ENCODE peak calls at places on chromosome 4, in five cellular contexts. Q is IMR-90, J is tibial nerve, Y is ovary, V is right lobe of liver. W is an unnamed sample.

GRCh38 chr4:103150677-103151076 is 47.5 kb downstream of the CENPE start:
- DNase-seq in Q (peak), J (no peak), Y (no peak), V (no peak), W (no peak)

GRCh38 chr4:94525993-94526740 is 74.4 kb downstream of the PDLIM5 start:
- DNase-seq in Q (peak), J (no peak), Y (no peak), V (no peak), W (no peak)

GRCh38 chr4:117796677-117797076 is 237.6 kb upstream of the NDST3 start:
- DNase-seq in Q (no peak), J (no peak), Y (no peak), V (no peak), W (no peak)

GRCh38 chr4:72302981-72303704 is 265.9 kb downstream of the ADAMTS3 start:
- DNase-seq in Q (peak), J (peak), Y (no peak), V (no peak), W (no peak)

GRCh38 chr4:129064717-129065116 is 28.6 kb downstream of the SCLT1 start:
- DNase-seq in Q (peak), J (no peak), Y (no peak), V (no peak), W (no peak)

GRCh38 chr4:114497116-114497515 is 101.5 kb upstream of the UGT8 start:
- DNase-seq in Q (no peak), J (no peak), Y (no peak), V (no peak), W (no peak)

GRCh38 chr4:139655116-139655515 is 10.5 kb upstream of the MGST2 start:
- DNase-seq in Q (peak), J (no peak), Y (no peak), V (no peak), W (no peak)

GRCh38 chr4:112916868-112917267 is 132.6 kb upstream of the ANK2 start:
- DNase-seq in Q (peak), J (no peak), Y (no peak), V (no peak), W (no peak)

GRCh38 chr4:107035711-107036601 is at the start of gene DKK2:
- DNase-seq in Q (peak), J (peak), Y (peak), V (no peak), W (peak)

GRCh38 chr4:101678180-101678579 is 112.3 kb upstream of the BANK1 start:
- DNase-seq in Q (no peak), J (no peak), Y (no peak), V (no peak), W (no peak)

GRCh38 chr4:111641813-111642579 is 503.3 kb upstream of the FAM241A start:
- DNase-seq in Q (peak), J (peak), Y (no peak), V (peak), W (peak)

GRCh38 chr4:182225257-182225852 is 17.8 kb upstream of the TENM3 start:
- DNase-seq in Q (no peak), J (no peak), Y (no peak), V (no peak), W (no peak)

GRCh38 chr4:22911285-22911684 is 218.5 kb downstream of the GBA3 start:
- DNase-seq in Q (no peak), J (no peak), Y (no peak), V (no peak), W (no peak)

GRCh38 chr4:74536557-74536956 is 91.6 kb downstream of the AREG start:
- DNase-seq in Q (no peak), J (no peak), Y (no peak), V (no peak), W (no peak)

GRCh38 chr4:17758459-17758858 is 23.0 kb downstream of the FAM184B start:
- DNase-seq in Q (no peak), J (no peak), Y (no peak), V (no peak), W (no peak)

GRCh38 chr4:40630335-40631021 is 814 bp upstream of the RBM47 start:
- DNase-seq in Q (no peak), J (peak), Y (peak), V (peak), W (peak)

GRCh38 chr4:163193717-163194116 is 27.0 kb upstream of the NAF1 start:
- DNase-seq in Q (no peak), J (no peak), Y (no peak), V (no peak), W (no peak)

GRCh38 chr4:175422331-175422730 is 389.7 kb downstream of the GPM6A start:
- DNase-seq in Q (peak), J (no peak), Y (no peak), V (no peak), W (no peak)

GRCh38 chr4:124480061-124480460 is 232.5 kb downstream of the ANKRD50 start:
- DNase-seq in Q (no peak), J (no peak), Y (no peak), V (no peak), W (no peak)

GRCh38 chr4:17336524-17336941 is 175.4 kb downstream of the QDPR start:
- DNase-seq in Q (peak), J (no peak), Y (peak), V (peak), W (no peak)

GRCh38 chr4:96380106-96380505 is 540.2 kb downstream of the PDHA2 start:
- DNase-seq in Q (no peak), J (no peak), Y (no peak), V (no peak), W (no peak)

GRCh38 chr4:5888706-5889696 is 3.9 kb downstream of the CRMP1 start:
- DNase-seq in Q (no peak), J (no peak), Y (no peak), V (no peak), W (no peak)

GRCh38 chr4:24809376-24809775 is 14.0 kb downstream of the SOD3 start:
- DNase-seq in Q (no peak), J (no peak), Y (no peak), V (no peak), W (no peak)

GRCh38 chr4:98625920-98626319 is 32.5 kb downstream of the TSPAN5 start:
- DNase-seq in Q (no peak), J (no peak), Y (no peak), V (no peak), W (no peak)

GRCh38 chr4:122152699-122153328 is 683 bp downstream of the BLTP1 start:
- DNase-seq in Q (peak), J (peak), Y (no peak), V (peak), W (peak)

GRCh38 chr4:23747131-23747752 is 142.6 kb downstream of the PPARGC1A start:
- DNase-seq in Q (no peak), J (no peak), Y (no peak), V (no peak), W (no peak)

GRCh38 chr4:13966241-13967195 is 339.0 kb upstream of the BOD1L1 start:
- DNase-seq in Q (peak), J (no peak), Y (no peak), V (no peak), W (no peak)

GRCh38 chr4:3781193-3781886 is 15.2 kb downstream of the ADRA2C start:
- DNase-seq in Q (no peak), J (no peak), Y (no peak), V (no peak), W (no peak)

GRCh38 chr4:141884070-141884469 is 247.7 kb downstream of the IL15 start:
- DNase-seq in Q (no peak), J (no peak), Y (no peak), V (no peak), W (no peak)

GRCh38 chr4:181870326-181870725 is 372.9 kb upstream of the TENM3 start:
- DNase-seq in Q (peak), J (no peak), Y (no peak), V (no peak), W (no peak)

GRCh38 chr4:108106186-108106585 is 62.5 kb downstream of the LEF1 start:
- DNase-seq in Q (no peak), J (no peak), Y (no peak), V (no peak), W (no peak)

GRCh38 chr4:140756292-140757219 is at the start of gene TBC1D9:
- DNase-seq in Q (peak), J (peak), Y (peak), V (peak), W (peak)
- TF ChIP-seq POLR2A in Q (no peak), J (peak), Y (peak), V (peak), W (no peak)

DNA sequence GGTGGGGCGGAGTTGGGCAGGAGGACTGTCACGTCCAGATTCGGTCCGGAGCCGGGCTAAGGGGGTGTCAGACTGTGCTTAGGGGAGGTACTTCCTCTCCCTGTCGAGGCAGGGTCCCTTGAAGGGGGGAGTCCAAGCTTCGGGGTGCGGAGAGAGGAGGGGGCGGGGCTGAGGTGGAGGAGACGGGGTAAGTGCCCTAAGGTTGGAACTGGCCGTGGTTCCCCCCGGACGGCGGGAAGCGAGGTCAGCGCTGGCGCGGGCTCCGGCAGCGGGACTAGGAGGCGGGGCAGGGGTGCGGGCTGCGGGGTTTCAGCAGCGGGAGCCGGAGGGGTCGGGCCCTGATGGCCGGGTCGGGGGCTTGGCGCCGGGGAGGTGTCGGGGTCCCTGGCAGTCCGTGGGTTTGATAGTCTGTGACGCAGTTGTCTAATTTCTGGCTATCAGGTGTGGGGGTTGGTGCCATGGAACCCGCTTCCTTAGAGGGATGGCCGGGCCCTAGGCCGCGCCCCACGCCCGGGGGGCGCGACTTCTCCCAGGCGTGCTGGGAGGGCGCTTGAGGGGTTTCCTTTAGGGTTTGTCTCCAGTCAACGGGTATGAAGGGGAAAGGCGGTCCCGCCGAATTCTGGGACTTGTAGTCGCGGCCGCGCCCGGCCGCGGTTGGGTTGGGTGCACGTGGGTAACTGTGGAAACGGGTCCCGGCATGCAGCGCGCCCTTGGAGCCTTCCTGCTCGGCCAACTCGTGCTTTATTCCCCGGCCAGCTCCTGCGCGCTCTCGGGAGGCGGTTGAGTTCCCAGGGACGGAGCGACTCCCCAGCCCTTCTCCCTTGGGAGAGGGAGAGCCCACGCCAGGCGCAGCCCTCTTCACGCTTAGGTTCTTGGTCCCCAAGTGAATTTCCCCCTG is 1.5 kb downstream of the DCUN1D4 start:
- DNase-seq in Q (peak), J (peak), Y (peak), V (peak), W (peak)
- TF ChIP-seq POLR2A in Q (no peak), J (peak), Y (peak), V (peak), W (no peak)

GRCh38 chr4:2434420-2434819 is 15.7 kb downstream of the CFAP99 start:
- DNase-seq in Q (no peak), J (no peak), Y (no peak), V (no peak), W (no peak)

GRCh38 chr4:2436301-2436700 is 17.5 kb downstream of the CFAP99 start:
- DNase-seq in Q (no peak), J (no peak), Y (no peak), V (no peak), W (no peak)

GRCh38 chr4:2433609-2434350 is 15.0 kb downstream of the CFAP99 start:
- DNase-seq in Q (no peak), J (no peak), Y (no peak), V (no peak), W (no peak)

GRCh38 chr4:2432004-2432403 is 13.2 kb downstream of the CFAP99 start:
- DNase-seq in Q (no peak), J (no peak), Y (no peak), V (no peak), W (no peak)

DNA sequence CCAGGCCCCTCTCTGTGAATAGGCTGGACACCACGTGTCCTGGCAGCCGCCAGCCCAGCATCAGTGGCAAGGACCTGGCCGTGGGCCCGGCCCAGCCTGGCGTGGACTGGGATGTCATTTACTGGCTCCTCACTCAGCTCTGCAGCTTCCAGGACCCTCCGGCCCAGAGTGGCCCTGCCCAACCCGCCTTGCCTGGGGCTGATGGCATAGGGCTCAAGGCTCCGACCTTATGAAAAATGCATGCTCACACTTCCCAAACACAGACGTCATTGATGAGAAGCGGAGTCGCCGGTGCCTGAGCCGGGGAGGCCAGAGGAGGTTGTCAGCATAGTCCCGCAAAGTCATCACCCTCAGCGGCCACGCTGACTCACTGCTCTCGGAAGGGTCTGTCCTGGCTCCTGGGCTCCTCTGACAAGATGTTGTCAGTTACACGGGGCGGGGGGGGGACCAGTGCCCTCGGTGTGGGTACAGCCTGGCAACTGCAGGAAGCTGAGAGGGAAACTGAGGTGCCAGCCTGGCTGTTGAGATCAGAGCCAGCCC is 14.3 kb downstream of the CFAP99 start:
- DNase-seq in Q (peak), J (no peak), Y (no peak), V (no peak), W (no peak)
- TF ChIP-seq POLR2A in Q (no peak), J (no peak), Y (no peak), V (no peak), W (no peak)

GRCh38 chr4:185307136-185307950 is 88.4 kb downstream of the LRP2BP start:
- DNase-seq in Q (peak), J (no peak), Y (no peak), V (no peak), W (no peak)
- TF ChIP-seq POLR2A in Q (no peak), J (no peak), Y (no peak), V (no peak), W (no peak)

GRCh38 chr4:31968842-31969241 is 1248.7 kb downstream of the PCDH7 start:
- DNase-seq in Q (no peak), J (no peak), Y (no peak), V (no peak), W (no peak)

GRCh38 chr4:31959972-31960371 is 1239.8 kb downstream of the PCDH7 start:
- DNase-seq in Q (no peak), J (no peak), Y (no peak), V (no peak), W (no peak)

GRCh38 chr4:31964691-31965090 is 1244.5 kb downstream of the PCDH7 start:
- DNase-seq in Q (no peak), J (no peak), Y (no peak), V (no peak), W (no peak)
- TF ChIP-seq POLR2A in Q (no peak), J (no peak), Y (no peak), V (no peak), W (no peak)

DNA sequence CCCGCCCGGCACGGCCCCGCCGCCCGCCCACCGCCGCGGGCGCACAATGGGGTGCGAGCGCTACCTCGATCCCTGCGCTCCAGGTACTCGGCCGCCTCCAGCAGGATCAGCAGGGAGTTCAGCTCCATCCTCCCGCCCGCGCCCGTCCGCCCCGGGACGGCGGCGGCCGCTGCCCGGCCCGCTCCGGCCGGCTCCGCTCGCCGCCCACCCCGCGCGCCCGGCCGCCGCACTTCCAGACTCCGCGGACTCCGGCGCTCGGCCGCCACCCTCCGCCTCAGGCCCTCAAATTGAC is at the start of gene MXD4:
- DNase-seq in Q (no peak), J (no peak), Y (no peak), V (no peak), W (no peak)
- TF ChIP-seq POLR2A in Q (peak), J (peak), Y (no peak), V (no peak), W (no peak)

DNA sequence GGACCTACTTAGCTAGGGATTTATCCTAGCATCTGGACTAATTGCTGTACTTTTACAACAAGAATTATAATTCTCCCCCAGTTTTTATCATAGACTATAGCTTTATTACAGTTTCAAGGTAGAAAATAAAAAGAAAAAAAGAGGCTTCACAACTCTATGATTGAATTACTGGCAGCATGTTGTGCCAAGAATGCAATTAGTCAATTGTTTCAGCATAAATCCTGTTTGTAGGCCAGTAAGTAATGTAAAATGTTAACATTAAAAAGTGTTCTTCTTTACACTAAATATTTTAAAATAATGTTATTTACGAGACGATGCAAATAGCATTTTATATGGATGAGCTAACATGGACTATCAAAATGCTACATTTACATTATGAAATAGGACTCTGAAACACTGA is 228.4 kb downstream of the MAPK10 start:
- DNase-seq in Q (no peak), J (no peak), Y (no peak), V (no peak), W (no peak)
- TF ChIP-seq POLR2A in Q (no peak), J (no peak), Y (no peak), V (no peak), W (no peak)